ENCODE peak calls at places on chromosomes 12 and 14, in eight cellular contexts. L is esophagus muscularis mucosa, T is IMR-90, Q is GM13977, Z is COR-L47, C is NCI-H1092, K is type B pancreatic cell, X is tibial nerve. E is an unnamed sample.

GRCh38 chr12:78406776-78407335 is 457.7 kb upstream of the SYT1 start:
- DNase-seq in L (no peak), T (peak), Q (peak), Z (no peak), C (no peak), K (no peak), X (no peak), E (peak)

GRCh38 chr12:65324056-65324455 is 45.6 kb downstream of the MSRB3 start:
- DNase-seq in L (no peak), T (peak), Q (no peak), Z (no peak), C (no peak), K (no peak), X (no peak), E (no peak)

GRCh38 chr14:29216774-29217232 is 450.2 kb downstream of the FOXG1 start:
- DNase-seq in L (no peak), T (no peak), Q (no peak), Z (peak), C (peak), K (no peak), X (no peak), E (peak)

GRCh38 chr14:67710209-67710608 is 8.5 kb downstream of the RDH12 start:
- DNase-seq in L (no peak), T (no peak), Q (no peak), Z (no peak), C (no peak), K (no peak), X (no peak), E (peak)

GRCh38 chr12:95208678-95209077 is 8.6 kb downstream of the FGD6 start:
- DNase-seq in L (no peak), T (no peak), Q (no peak), Z (no peak), C (no peak), K (no peak), X (no peak), E (no peak)

GRCh38 chr14:53570411-53571387 is 385.9 kb downstream of the BMP4 start:
- DNase-seq in L (no peak), T (no peak), Q (peak), Z (no peak), C (no peak), K (no peak), X (no peak), E (no peak)

GRCh38 chr12:75705749-75706719 is 194.6 kb upstream of the KRR1 start:
- DNase-seq in L (no peak), T (peak), Q (no peak), Z (no peak), C (no peak), K (no peak), X (peak), E (peak)

GRCh38 chr14:99141236-99141635 is 130.8 kb downstream of the BCL11B start:
- DNase-seq in L (no peak), T (no peak), Q (no peak), Z (no peak), C (no peak), K (no peak), X (no peak), E (no peak)

GRCh38 chr12:6337958-6338406 is 3.9 kb downstream of the TNFRSF1A start:
- DNase-seq in L (no peak), T (no peak), Q (no peak), Z (no peak), C (no peak), K (no peak), X (no peak), E (peak)

GRCh38 chr12:113276306-113276705 is 55.0 kb downstream of the TPCN1 start:
- DNase-seq in L (no peak), T (peak), Q (no peak), Z (no peak), C (no peak), K (no peak), X (no peak), E (no peak)

GRCh38 chr14:69263364-69263763 is 3.4 kb downstream of the GALNT16 start:
- DNase-seq in L (no peak), T (peak), Q (no peak), Z (no peak), C (peak), K (no peak), X (peak), E (peak)

GRCh38 chr14:68800361-68800760 is 7.5 kb upstream of the ZFP36L1 start:
- DNase-seq in L (peak), T (no peak), Q (no peak), Z (no peak), C (no peak), K (no peak), X (no peak), E (no peak)

GRCh38 chr12:108821407-108822397 is 35.7 kb downstream of the SSH1 start:
- DNase-seq in L (no peak), T (peak), Q (no peak), Z (no peak), C (no peak), K (no peak), X (no peak), E (peak)

GRCh38 chr12:47867496-47867941 is 37.3 kb downstream of the VDR start:
- DNase-seq in L (no peak), T (peak), Q (no peak), Z (no peak), C (no peak), K (no peak), X (no peak), E (peak)

GRCh38 chr12:66932126-66932525 is 253.2 kb upstream of the GRIP1 start:
- DNase-seq in L (no peak), T (no peak), Q (no peak), Z (no peak), C (no peak), K (no peak), X (no peak), E (no peak)

GRCh38 chr14:87630808-87631207 is 362.2 kb downstream of the GALC start:
- DNase-seq in L (no peak), T (no peak), Q (no peak), Z (no peak), C (no peak), K (no peak), X (no peak), E (no peak)